ENCODE peak calls at places on chromosomes 6 and 20, in five cellular contexts. L is stimulated activated CD4-positive, alpha-beta T cell treated with anti-CD3 and anti-CD28 coated beads, Interleukin-15, amount 100 ng/mL, for 1 hour; C is putamen; O is mesenteric fat pad; B is activated CD4-positive, alpha-beta memory T cell treated with anti-CD3 and anti-CD28 coated beads for 36 hours. R is an unnamed sample.
A peak's percentile ranks its signal among the peaks of the same experiment; 100 is the strongest.

GRCh38 chr6:160808263-160808662 is 106.2 kb downstream of the PLG start:
- DNase-seq in B (no peak), C (no peak), L (no peak), O (no peak), R (no peak)

GRCh38 chr20:1567392-1568165 is 10.1 kb upstream of the SIRPD start:
- DNase-seq in O (no peak), C (no peak), L (no peak), B (no peak), R (no peak)

GRCh38 chr20:14829897-14830296 is 492.5 kb upstream of the FLRT3 start:
- DNase-seq in O (no peak), B (no peak), C (no peak), L (no peak), R (no peak)

GRCh38 chr20:63295846-63296245 is 2.9 kb downstream of the COL20A1 start:
- DNase-seq in O (no peak), B (no peak), L (no peak), C (no peak), R (no peak)

GRCh38 chr6:113853252-113853651 is 3.9 kb upstream of the MARCKS start:
- DNase-seq in B (no peak), L (no peak), O (no peak), C (no peak), R (no peak)

GRCh38 chr6:133837801-133838349 is 51.0 kb upstream of the TCF21 start:
- DNase-seq in B (peak; percentile 71), C (peak; percentile 15), L (peak; percentile 49), O (no peak), R (peak; percentile 59)

GRCh38 chr20:53157443-53158408 is 185.6 kb downstream of the TSHZ2 start:
- DNase-seq in B (peak; percentile 49), C (no peak), O (no peak), L (no peak), R (peak; percentile 47)

GRCh38 chr6:137210903-137211302 is 8.3 kb downstream of the IFNGR1 start:
- DNase-seq in C (no peak), O (no peak), L (no peak), B (no peak), R (no peak)

GRCh38 chr6:129353067-129353466 is 356.9 kb downstream of the ARHGAP18 start:
- DNase-seq in C (no peak), B (no peak), L (no peak), O (no peak), R (no peak)

GRCh38 chr6:56148488-56149190 is 98.7 kb downstream of the COL21A1 start:
- DNase-seq in L (no peak), B (no peak), C (no peak), O (no peak), R (no peak)

GRCh38 chr6:35668708-35669440 is 19.8 kb downstream of the FKBP5 start:
- DNase-seq in B (no peak), C (no peak), L (no peak), O (no peak), R (no peak)

GRCh38 chr6:149182262-149182661 is 135.2 kb upstream of the TAB2 start:
- DNase-seq in B (no peak), C (no peak), O (no peak), L (no peak), R (no peak)

GRCh38 chr6:165821754-165822153 is 158.7 kb upstream of the PDE10A start:
- DNase-seq in C (no peak), L (no peak), B (no peak), O (no peak), R (no peak)

GRCh38 chr6:134853111-134854055 is 96.5 kb downstream of the ALDH8A1 start:
- DNase-seq in L (no peak), B (no peak), O (no peak), C (no peak), R (no peak)

GRCh38 chr6:132491303-132491702 is 21.6 kb downstream of the STX7 start:
- DNase-seq in L (no peak), O (no peak), C (no peak), B (peak; percentile 33), R (peak; percentile 39)

GRCh38 chr20:58492795-58493538 is 22.2 kb downstream of the APCDD1L start:
- DNase-seq in O (no peak), L (no peak), C (no peak), B (no peak), R (no peak)

GRCh38 chr6:52360601-52361346 is 1.2 kb upstream of the PAQR8 start:
- DNase-seq in L (no peak), O (no peak), B (no peak), C (no peak), R (no peak)

GRCh38 chr20:10502098-10502526 is 67.0 kb downstream of the SLX4IP start:
- DNase-seq in B (peak; percentile 38), L (no peak), O (no peak), C (no peak), R (no peak)

GRCh38 chr20:51532577-51533191 is 9.8 kb downstream of the NFATC2 start:
- DNase-seq in B (peak; percentile 46), O (no peak), C (no peak), L (no peak), R (peak; percentile 70)

GRCh38 chr20:48875233-48875913 is 46.1 kb upstream of the ARFGEF2 start:
- DNase-seq in L (no peak), B (no peak), O (no peak), C (no peak), R (no peak)

GRCh38 chr6:28948782-28949486 is 25.1 kb upstream of the TRIM27 start:
- DNase-seq in B (no peak), O (no peak), C (no peak), L (no peak), R (no peak)

GRCh38 chr6:127481628-127482027 is 22.4 kb upstream of the KIAA0408 start:
- DNase-seq in L (no peak), O (no peak), C (no peak), B (no peak), R (no peak)

GRCh38 chr20:62861732-62862336 is at the start of gene TCFL5:
- DNase-seq in C (peak; percentile 86), B (peak; percentile 95), L (peak; percentile 94), O (peak; percentile 98), R (peak; percentile 92)

GRCh38 chr6:27251672-27252251 is 4.3 kb downstream of the PRSS16 start:
- DNase-seq in C (no peak), O (no peak), L (peak; percentile 40), B (peak; percentile 88), R (no peak)

GRCh38 chr6:132741281-132741680 is 16.4 kb downstream of the VNN2 start:
- DNase-seq in L (no peak), O (no peak), B (no peak), C (no peak), R (no peak)

GRCh38 chr6:53795702-53796450 is 1.1 kb downstream of the LRRC1 start:
- DNase-seq in B (peak; percentile 18), C (peak; percentile 36), L (peak; percentile 3), O (no peak), R (peak; percentile 50)

GRCh38 chr6:89356644-89357043 is 4.1 kb upstream of the UBE2J1 start:
- DNase-seq in C (no peak), O (no peak), B (no peak), L (no peak), R (no peak)

GRCh38 chr6:96700931-96701330 is 136.3 kb downstream of the GPR63 start:
- DNase-seq in C (no peak), L (no peak), B (no peak), O (no peak), R (no peak)

GRCh38 chr6:151534576-151534975 is 40.8 kb downstream of the CCDC170 start:
- DNase-seq in C (no peak), L (no peak), B (no peak), O (no peak), R (no peak)

GRCh38 chr20:16397053-16397452 is 176.2 kb downstream of the KIF16B start:
- DNase-seq in L (no peak), B (no peak), O (no peak), C (no peak), R (peak; percentile 33)

GRCh38 chr6:127305741-127306140 is 37.7 kb downstream of the ECHDC1 start:
- DNase-seq in B (no peak), C (no peak), O (no peak), L (no peak), R (no peak)

GRCh38 chr6:125843593-125843992 is 52.8 kb downstream of the NCOA7 start:
- DNase-seq in L (no peak), O (no peak), B (no peak), C (peak; percentile 66), R (no peak)

GRCh38 chr6:11653028-11653583 is 115.6 kb downstream of the TMEM170B start:
- DNase-seq in L (peak; percentile 6), B (peak; percentile 71), O (no peak), C (no peak), R (no peak)

GRCh38 chr20:15992564-15992963 is 580.7 kb downstream of the KIF16B start:
- DNase-seq in C (no peak), L (no peak), O (no peak), B (no peak), R (no peak)

GRCh38 chr20:305745-306144 is 8.4 kb downstream of the ZCCHC3 start:
- DNase-seq in C (no peak), B (no peak), L (no peak), O (no peak), R (no peak)

GRCh38 chr6:125165256-125165655 is 11.7 kb downstream of the TPD52L1 start:
- DNase-seq in L (no peak), O (no peak), B (no peak), C (no peak), R (no peak)

GRCh38 chr6:36742146-36742545 is 44.5 kb downstream of the RAB44 start:
- DNase-seq in C (no peak), L (no peak), O (no peak), B (no peak), R (no peak)

GRCh38 chr20:57714409-57715267 is 4.8 kb upstream of the PMEPA1 start:
- DNase-seq in L (no peak), C (no peak), O (no peak), B (no peak), R (no peak)

GRCh38 chr6:56314683-56315523 is 67.5 kb upstream of the COL21A1 start:
- DNase-seq in L (no peak), B (peak; percentile 11), C (no peak), O (no peak), R (peak; percentile 35)

R was measured in head of caudate nucleus.